ENCODE peak calls at places on chromosomes 12 and 14, in four cellular contexts. J is HepG2, M is K562, F is GM12878. I is an unnamed sample.

GRCh38 chr14:69506241-69506595 is 21.7 kb downstream of the PLEKHD1 start:
- DNase-seq in J (no peak), M (no peak), F (no peak), I (no peak)

GRCh38 chr12:45703942-45704341 is 25.6 kb upstream of the ARID2 start:
- DNase-seq in J (no peak), M (no peak), F (no peak), I (no peak)

GRCh38 chr12:57452181-57452936 is 2.7 kb upstream of the INHBE start:
- DNase-seq in J (no peak), M (peak; percentile 78), F (no peak), I (no peak)

GRCh38 chr14:106845286-106846087 is 1319.1 kb downstream of the TMEM121 start:
- DNase-seq in J (peak; percentile 97), M (no peak), F (peak; percentile 73), I (no peak)

GRCh38 chr12:66708704-66709443 is 30.0 kb upstream of the GRIP1 start:
- DNase-seq in J (no peak), M (no peak), F (no peak), I (no peak)

GRCh38 chr12:126708492-126708896 is 1558.5 kb upstream of the TMEM132C start:
- DNase-seq in J (no peak), M (no peak), F (no peak), I (no peak)

GRCh38 chr12:293199-293598 is 30.6 kb upstream of the SLC6A13 start:
- DNase-seq in J (no peak), M (no peak), F (no peak), I (no peak)

GRCh38 chr12:108666326-108666995 is 32.8 kb upstream of the SELPLG start:
- DNase-seq in J (peak; percentile 76), M (no peak), F (no peak), I (no peak)

GRCh38 chr12:31220633-31221565 is 105.1 kb downstream of the SINHCAF start:
- DNase-seq in J (no peak), M (no peak), F (no peak), I (no peak)

GRCh38 chr12:92107621-92108131 is 38.0 kb downstream of the BTG1 start:
- DNase-seq in J (no peak), M (no peak), F (no peak), I (peak; percentile 14)

GRCh38 chr14:34710744-34711143 is 3.6 kb downstream of the CFL2 start:
- DNase-seq in J (no peak), M (no peak), F (no peak), I (no peak)

GRCh38 chr12:102385343-102385742 is 95.0 kb downstream of the IGF1 start:
- DNase-seq in J (no peak), M (no peak), F (no peak), I (no peak)

GRCh38 chr12:129717438-129717837 is 186.4 kb downstream of the TMEM132D start:
- DNase-seq in J (no peak), M (no peak), F (no peak), I (no peak)

GRCh38 chr14:59435106-59435505 is 30.1 kb downstream of the GPR135 start:
- DNase-seq in J (no peak), M (no peak), F (no peak), I (no peak)

GRCh38 chr12:100229036-100229635 is 28.5 kb downstream of the ACTR6 start:
- DNase-seq in J (peak; percentile 28), M (peak; percentile 64), F (peak; percentile 1), I (no peak)

GRCh38 chr12:15534322-15534721 is 212.0 kb downstream of the PTPRO start:
- DNase-seq in J (no peak), M (no peak), F (peak; percentile 34), I (no peak)

GRCh38 chr12:120075034-120075616 is 41.4 kb downstream of the RAB35 start:
- DNase-seq in J (no peak), M (no peak), F (no peak), I (no peak)

GRCh38 chr12:124037341-124037740 is 64.3 kb downstream of the ZNF664 start:
- DNase-seq in J (no peak), M (no peak), F (no peak), I (no peak)

GRCh38 chr12:108063192-108063591 is 65.9 kb upstream of the WSCD2 start:
- DNase-seq in J (peak; percentile 13), M (peak; percentile 66), F (no peak), I (no peak)

GRCh38 chr12:3552726-3553045 is 61.7 kb downstream of the PRMT8 start:
- DNase-seq in J (no peak), M (no peak), F (no peak), I (no peak)

GRCh38 chr12:104886418-104887401 is 71.4 kb downstream of the SLC41A2 start:
- DNase-seq in J (no peak), M (no peak), F (no peak), I (no peak)

GRCh38 chr12:67222302-67222701 is 46.9 kb upstream of the CAND1 start:
- DNase-seq in J (no peak), M (peak; percentile 5), F (no peak), I (no peak)

GRCh38 chr12:83823386-83824045 is 1089.1 kb downstream of the SLC6A15 start:
- DNase-seq in J (peak; percentile 27), M (peak; percentile 20), F (no peak), I (peak; percentile 89)

GRCh38 chr12:45130881-45131281 is 80.0 kb upstream of the DBX2 start:
- DNase-seq in J (peak; percentile 28), M (peak; percentile 68), F (peak; percentile 16), I (peak; percentile 59)

GRCh38 chr12:46492471-46493351 is 120.1 kb upstream of the SLC38A2 start:
- DNase-seq in J (peak; percentile 100), M (no peak), F (no peak), I (no peak)

GRCh38 chr14:29652586-29652985 is 275.1 kb downstream of the PRKD1 start:
- DNase-seq in J (no peak), M (no peak), F (no peak), I (no peak)

GRCh38 chr12:102167821-102168605 is 29.6 kb downstream of the PMCH start:
- DNase-seq in J (no peak), M (no peak), F (peak; percentile 7), I (no peak)

GRCh38 chr14:59189822-59190368 is 1.4 kb downstream of the DAAM1 start:
- DNase-seq in J (peak; percentile 75), M (peak; percentile 71), F (peak; percentile 69), I (peak; percentile 92)

GRCh38 chr12:52081263-52081733 is 1.8 kb downstream of the SMIM41 start:
- DNase-seq in J (no peak), M (no peak), F (no peak), I (no peak)

GRCh38 chr12:126397071-126397571 is 1331.9 kb downstream of the AACS start:
- DNase-seq in J (no peak), M (no peak), F (no peak), I (no peak)

GRCh38 chr14:103418508-103418818 is 33.2 kb downstream of the MARK3 start:
- DNase-seq in J (no peak), M (peak; percentile 68), F (no peak), I (no peak)

DNA sequence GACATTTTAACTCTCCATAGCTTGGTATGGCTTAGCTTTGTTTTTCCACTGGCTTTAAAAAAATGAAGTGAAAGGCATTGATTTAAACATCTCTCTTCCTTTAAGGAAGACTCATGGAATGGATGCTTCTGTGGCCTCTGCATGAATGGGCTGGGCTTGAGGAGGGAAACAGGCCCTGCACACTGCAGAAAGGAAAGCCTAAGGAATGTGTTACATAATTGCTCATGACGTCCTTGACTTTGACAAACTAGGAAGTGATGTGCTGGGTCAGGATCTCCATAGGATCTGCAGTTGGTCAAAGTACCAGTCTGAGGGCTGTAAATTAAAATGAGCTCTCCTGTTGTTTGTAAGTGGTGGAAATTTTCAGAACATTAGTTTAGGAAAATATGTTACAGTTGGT is 12.7 kb downstream of the SAMD4A start:
- DNase-seq in J (no peak), M (no peak), F (no peak), I (no peak)
- TF ChIP-seq CREM in J (no peak), M (no peak), F (no peak), I (no peak)

GRCh38 chr14:105312973-105313372 is 1.6 kb upstream of the PACS2 start:
- DNase-seq in J (no peak), M (no peak), F (no peak), I (no peak)

GRCh38 chr14:105314287-105315185 is at the start of gene PACS2:
- DNase-seq in J (peak; percentile 46), M (peak; percentile 85), F (no peak), I (peak; percentile 63)

GRCh38 chr14:105315211-105315721 is 718 bp downstream of the PACS2 start:
- DNase-seq in J (peak; percentile 41), M (no peak), F (no peak), I (peak; percentile 57)

GRCh38 chr14:105311838-105312237 is 2.7 kb upstream of the PACS2 start:
- DNase-seq in J (no peak), M (no peak), F (no peak), I (no peak)

DNA sequence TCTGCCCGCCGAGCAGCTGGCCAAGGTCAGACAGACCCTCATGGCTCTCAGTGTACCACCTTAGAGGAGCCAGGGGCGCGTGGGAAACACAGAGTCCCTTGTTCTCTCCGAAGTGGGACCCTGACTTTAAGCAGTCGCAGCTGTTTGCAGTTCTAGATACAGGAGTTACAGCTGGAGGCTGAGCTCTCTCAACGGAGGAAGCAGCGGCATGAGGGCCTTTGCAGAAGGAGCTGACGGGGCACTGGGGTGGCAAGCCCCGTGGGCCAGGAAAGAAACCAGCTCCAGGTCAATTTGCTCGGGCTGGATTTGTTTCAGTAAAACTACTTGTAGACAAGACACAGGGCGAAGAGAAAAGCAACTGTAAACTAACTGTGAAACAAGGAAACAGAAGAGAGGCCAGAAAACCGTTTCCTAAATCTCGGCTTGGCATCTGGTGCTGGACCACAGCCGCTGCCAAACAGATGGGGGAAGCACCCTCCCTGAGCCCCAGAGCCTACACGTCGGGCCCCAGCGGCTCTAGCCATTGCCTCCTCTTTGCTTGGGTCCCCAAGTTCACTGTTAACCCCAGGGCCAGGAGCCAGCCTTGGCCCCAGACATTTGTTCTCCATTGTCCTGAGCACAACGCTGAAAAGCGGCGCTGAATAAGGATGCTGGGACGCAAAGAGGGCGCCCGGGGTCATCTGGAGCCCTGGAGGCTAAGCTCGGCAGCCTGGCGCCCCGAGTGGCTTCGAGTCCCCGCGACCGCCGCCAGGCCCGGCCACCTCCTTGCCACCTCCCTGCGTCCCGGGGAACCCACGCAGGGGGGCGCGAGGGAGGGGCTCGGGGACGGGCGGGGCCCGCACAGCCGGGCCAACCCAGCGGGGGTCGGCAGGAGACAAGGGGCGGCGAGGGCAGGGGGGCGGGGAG is 914 bp upstream of the PACS2 start:
- DNase-seq in J (no peak), M (peak; percentile 27), F (no peak), I (peak; percentile 47)
- TF ChIP-seq CREM in J (no peak), M (no peak), F (no peak), I (no peak)

GRCh38 chr12:68420225-68421008 is 88.3 kb upstream of the MDM1 start:
- DNase-seq in J (no peak), M (no peak), F (no peak), I (no peak)
- TF ChIP-seq CREM in J (no peak), M (no peak), F (no peak), I (no peak)

GRCh38 chr12:75452675-75453330 is 27.8 kb upstream of the GLIPR1 start:
- DNase-seq in J (no peak), M (no peak), F (no peak), I (no peak)
- TF ChIP-seq CREM in J (no peak), M (no peak), F (no peak), I (no peak)

GRCh38 chr14:21309238-21309636 is 29.4 kb downstream of the RPGRIP1 start:
- DNase-seq in J (no peak), M (peak; percentile 27), F (no peak), I (no peak)
- TF ChIP-seq CREM in J (no peak), M (no peak), F (no peak), I (no peak)

GRCh38 chr12:13336216-13336615 is 139.7 kb downstream of the EMP1 start:
- DNase-seq in J (no peak), M (no peak), F (no peak), I (no peak)
- TF ChIP-seq CREM in J (no peak), M (no peak), F (no peak), I (no peak)

I was measured in WTC11.